ENCODE peak calls at places on chromosomes 16 and 17, in six cellular contexts. U is retinal pigment epithelial cell; J is tibial artery; E is KG1; Z is activated CD4-positive, CD25-positive, alpha-beta regulatory T cell; G is GM03348. P is an unnamed sample.

GRCh38 chr17:10743316-10744009 is 13.6 kb upstream of the TMEM220 start:
- DNase-seq in U (no peak), J (no peak), E (no peak), Z (no peak), G (peak), P (no peak)

GRCh38 chr17:57574040-57574513 is 171.0 kb downstream of the CCDC182 start:
- DNase-seq in U (no peak), J (peak), E (no peak), Z (no peak), G (peak), P (no peak)

GRCh38 chr17:49227436-49228261 is 2.9 kb downstream of the PHOSPHO1 start:
- DNase-seq in U (no peak), J (peak), E (peak), Z (peak), G (peak), P (peak)

GRCh38 chr16:29674188-29674587 is 4.8 kb upstream of the QPRT start:
- DNase-seq in U (no peak), J (peak), E (no peak), Z (no peak), G (peak), P (no peak)

GRCh38 chr16:85052536-85052935 is 24.9 kb downstream of the KIAA0513 start:
- DNase-seq in U (no peak), J (no peak), E (no peak), Z (no peak), G (no peak), P (no peak)

GRCh38 chr17:78263063-78263735 is 31.8 kb downstream of the TMEM235 start:
- DNase-seq in U (no peak), J (no peak), E (peak), Z (no peak), G (no peak), P (no peak)

GRCh38 chr17:36971508-36971907 is 22.8 kb downstream of the AATF start:
- DNase-seq in U (no peak), J (no peak), E (no peak), Z (no peak), G (no peak), P (no peak)

GRCh38 chr16:87326151-87326571 is 9.0 kb upstream of the C16orf95 start:
- DNase-seq in U (no peak), J (no peak), E (no peak), Z (no peak), G (no peak), P (no peak)

GRCh38 chr17:77942111-77942988 is 16.2 kb upstream of the TNRC6C start:
- DNase-seq in U (no peak), J (no peak), E (no peak), Z (no peak), G (no peak), P (no peak)

GRCh38 chr17:7261377-7262191 is 694 bp downstream of the CLDN7 start:
- DNase-seq in U (no peak), J (no peak), E (no peak), Z (no peak), G (peak), P (peak)

GRCh38 chr16:3193221-3194212 is 5.5 kb downstream of the OR1F1 start:
- DNase-seq in U (no peak), J (no peak), E (no peak), Z (no peak), G (no peak), P (no peak)

GRCh38 chr16:54370653-54371052 is 84.1 kb upstream of the IRX3 start:
- DNase-seq in U (no peak), J (no peak), E (no peak), Z (no peak), G (no peak), P (no peak)

P was measured in activated gamma-delta T cell treated with Interleukin-2 at 50 U/mL for 16 hours.